ENCODE peak calls at places on chromosomes 1 and 21, in four cellular contexts. One of them, this sample, is unnamed.

GRCh38 chr1:29356663-29357062 is 120.3 kb downstream of the PTPRU start:
- DNase-seq in NCI-H2081: no peak
- DNase-seq in Calu3: no peak
- DNase-seq in fibroblast of the aortic adventitia: no peak
- DNase-seq in this sample: no peak

GRCh38 chr1:159828916-159829634 is 2.4 kb downstream of the SLAMF8 start:
- DNase-seq in NCI-H2081: no peak
- DNase-seq in Calu3: peak
- DNase-seq in fibroblast of the aortic adventitia: no peak
- DNase-seq in this sample: no peak

GRCh38 chr1:83761084-83761760 is 237.7 kb downstream of the TTLL7 start:
- DNase-seq in NCI-H2081: peak
- DNase-seq in Calu3: no peak
- DNase-seq in fibroblast of the aortic adventitia: no peak
- DNase-seq in this sample: no peak

GRCh38 chr1:32028746-32029145 is 15.1 kb downstream of the KHDRBS1 start:
- DNase-seq in NCI-H2081: no peak
- DNase-seq in Calu3: no peak
- DNase-seq in fibroblast of the aortic adventitia: no peak
- DNase-seq in this sample: no peak

GRCh38 chr1:198681247-198681646 is 42.4 kb downstream of the PTPRC start:
- DNase-seq in NCI-H2081: no peak
- DNase-seq in Calu3: no peak
- DNase-seq in fibroblast of the aortic adventitia: no peak
- DNase-seq in this sample: no peak

GRCh38 chr1:201554167-201554600 is 15.3 kb downstream of the NAV1 start:
- DNase-seq in NCI-H2081: no peak
- DNase-seq in Calu3: no peak
- DNase-seq in fibroblast of the aortic adventitia: peak
- DNase-seq in this sample: no peak

GRCh38 chr1:54137532-54138061 is 15.2 kb downstream of the CDCP2 start:
- DNase-seq in NCI-H2081: no peak
- DNase-seq in Calu3: no peak
- DNase-seq in fibroblast of the aortic adventitia: peak
- DNase-seq in this sample: no peak

GRCh38 chr1:1430114-1430982 is 5.1 kb upstream of the VWA1 start:
- DNase-seq in NCI-H2081: no peak
- DNase-seq in Calu3: peak
- DNase-seq in fibroblast of the aortic adventitia: peak
- DNase-seq in this sample: no peak

GRCh38 chr1:239833709-239834108 is 258.0 kb upstream of the FMN2 start:
- DNase-seq in NCI-H2081: peak
- DNase-seq in Calu3: no peak
- DNase-seq in fibroblast of the aortic adventitia: no peak
- DNase-seq in this sample: no peak

GRCh38 chr21:44065428-44065827 is 41.8 kb upstream of the PWP2 start:
- DNase-seq in NCI-H2081: no peak
- DNase-seq in Calu3: no peak
- DNase-seq in fibroblast of the aortic adventitia: no peak
- DNase-seq in this sample: no peak

GRCh38 chr1:10728595-10729410 is 67.6 kb downstream of the CASZ1 start:
- DNase-seq in NCI-H2081: peak
- DNase-seq in Calu3: no peak
- DNase-seq in fibroblast of the aortic adventitia: no peak
- DNase-seq in this sample: no peak

GRCh38 chr1:226763741-226764264 is 24.7 kb upstream of the ITPKB start:
- DNase-seq in NCI-H2081: no peak
- DNase-seq in Calu3: peak
- DNase-seq in fibroblast of the aortic adventitia: peak
- DNase-seq in this sample: no peak

GRCh38 chr1:212822956-212823355 is 24.5 kb downstream of the SPATA45 start:
- DNase-seq in NCI-H2081: no peak
- DNase-seq in Calu3: no peak
- DNase-seq in fibroblast of the aortic adventitia: no peak
- DNase-seq in this sample: no peak

GRCh38 chr1:30670195-30671060 is 53.0 kb downstream of the MATN1 start:
- DNase-seq in NCI-H2081: no peak
- DNase-seq in Calu3: no peak
- DNase-seq in fibroblast of the aortic adventitia: peak
- DNase-seq in this sample: no peak